ENCODE peak calls at places on chromosomes 2 and 18, in six cellular contexts. D, F, V, O, B and P are unnamed samples.

GRCh38 chr18:63320041-63320689 is 596 bp upstream of the BCL2 start:
- DNase-seq in D (peak), F (peak), V (peak), O (peak), B (no peak), P (peak)

GRCh38 chr2:173606619-173607305 is 252.1 kb downstream of the CDCA7 start:
- DNase-seq in D (no peak), F (no peak), V (no peak), O (no peak), B (no peak), P (no peak)

GRCh38 chr2:232330068-232330999 is 48.2 kb upstream of the ALPP start:
- DNase-seq in D (no peak), F (no peak), V (no peak), O (no peak), B (peak), P (no peak)

GRCh38 chr2:235518317-235519090 is 24.7 kb downstream of the AGAP1 start:
- DNase-seq in D (no peak), F (no peak), V (no peak), O (no peak), B (no peak), P (no peak)

GRCh38 chr2:52934354-52934898 is 833.2 kb upstream of the CHAC2 start:
- DNase-seq in D (no peak), F (no peak), V (no peak), O (no peak), B (peak), P (no peak)

GRCh38 chr2:36589230-36589630 is 8.7 kb downstream of the FEZ2 start:
- DNase-seq in D (peak), F (no peak), V (no peak), O (no peak), B (no peak), P (no peak)

GRCh38 chr2:26009567-26009963 is 24.3 kb upstream of the RAB10 start:
- DNase-seq in D (no peak), F (no peak), V (no peak), O (no peak), B (no peak), P (no peak)

GRCh38 chr2:105857076-105857740 is 112.5 kb downstream of the NCK2 start:
- DNase-seq in D (no peak), F (no peak), V (no peak), O (no peak), B (no peak), P (no peak)

GRCh38 chr2:218999881-219000568 is 6.8 kb upstream of the CRYBA2 start:
- DNase-seq in D (peak), F (no peak), V (no peak), O (no peak), B (no peak), P (no peak)

GRCh38 chr2:42696987-42697386 is 66.9 kb downstream of the OXER1 start:
- DNase-seq in D (no peak), F (no peak), V (no peak), O (no peak), B (no peak), P (no peak)

GRCh38 chr2:238684362-238685326 is 163.2 kb upstream of the TWIST2 start:
- DNase-seq in D (no peak), F (no peak), V (no peak), O (no peak), B (peak), P (no peak)

GRCh38 chr2:182784777-182785176 is 68.7 kb downstream of the DNAJC10 start:
- DNase-seq in D (peak), F (no peak), V (no peak), O (no peak), B (no peak), P (no peak)

GRCh38 chr2:128628996-128629395 is 310.3 kb upstream of the HS6ST1 start:
- DNase-seq in D (no peak), F (no peak), V (peak), O (no peak), B (no peak), P (no peak)

GRCh38 chr2:101162561-101163330 is 11.6 kb upstream of the TBC1D8 start:
- DNase-seq in D (no peak), F (no peak), V (no peak), O (no peak), B (no peak), P (no peak)

GRCh38 chr2:240247241-240247867 is 106.9 kb upstream of the OTOS start:
- DNase-seq in D (no peak), F (no peak), V (no peak), O (no peak), B (no peak), P (no peak)

GRCh38 chr2:239386872-239387445 is 13.9 kb downstream of the HDAC4 start:
- DNase-seq in D (no peak), F (no peak), V (no peak), O (no peak), B (no peak), P (no peak)

GRCh38 chr2:109377976-109378375 is 235.8 kb downstream of the SEPTIN10 start:
- DNase-seq in D (no peak), F (no peak), V (no peak), O (no peak), B (peak), P (peak)

GRCh38 chr2:88599527-88599926 is 27.7 kb downstream of the EIF2AK3 start:
- DNase-seq in D (no peak), F (no peak), V (no peak), O (no peak), B (no peak), P (no peak)
- H3K4me3 ChIP-seq in D (no peak), F (no peak), V (no peak), O (no peak), B (no peak), P (no peak)

DNA sequence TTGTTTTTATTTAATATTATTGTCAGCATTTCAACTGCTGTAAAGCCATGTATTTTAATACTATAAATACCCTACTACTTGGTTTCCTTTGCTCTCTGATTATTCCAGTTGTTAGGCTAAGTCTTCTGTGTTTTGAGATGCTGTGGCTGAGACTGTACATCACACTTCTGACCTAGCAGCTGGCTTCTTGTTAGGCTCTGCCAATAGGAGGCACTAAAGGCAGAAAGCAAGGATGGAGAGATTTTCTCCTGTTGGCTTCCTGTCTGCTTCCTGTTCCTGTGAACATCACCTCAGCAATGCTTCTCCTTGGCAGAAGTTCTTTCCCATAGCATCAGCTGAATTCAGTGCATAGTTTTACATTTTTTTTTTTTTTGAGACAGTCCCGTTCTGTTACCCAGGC is 68.3 kb upstream of the YPEL5 start:
- DNase-seq in D (no peak), F (no peak), V (no peak), O (no peak), B (no peak), P (no peak)
- TF ChIP-seq CTCF in D (no peak), F (no peak), V (no peak), O (no peak), B (no peak), P (no peak)

GRCh38 chr2:200525882-200526651 is at the start of gene SGO2:
- DNase-seq in D (peak), F (peak), V (peak), O (peak), B (peak), P (peak)

GRCh38 chr2:200525551-200525881 is 491 bp upstream of the SGO2 start:
- DNase-seq in D (no peak), F (no peak), V (no peak), O (no peak), B (no peak), P (no peak)

GRCh38 chr2:200523604-200524003 is 2.4 kb upstream of the SGO2 start:
- DNase-seq in D (no peak), F (no peak), V (no peak), O (no peak), B (no peak), P (no peak)

GRCh38 chr2:200523158-200523557 is 2.8 kb upstream of the SGO2 start:
- DNase-seq in D (no peak), F (no peak), V (no peak), O (no peak), B (no peak), P (no peak)

DNA sequence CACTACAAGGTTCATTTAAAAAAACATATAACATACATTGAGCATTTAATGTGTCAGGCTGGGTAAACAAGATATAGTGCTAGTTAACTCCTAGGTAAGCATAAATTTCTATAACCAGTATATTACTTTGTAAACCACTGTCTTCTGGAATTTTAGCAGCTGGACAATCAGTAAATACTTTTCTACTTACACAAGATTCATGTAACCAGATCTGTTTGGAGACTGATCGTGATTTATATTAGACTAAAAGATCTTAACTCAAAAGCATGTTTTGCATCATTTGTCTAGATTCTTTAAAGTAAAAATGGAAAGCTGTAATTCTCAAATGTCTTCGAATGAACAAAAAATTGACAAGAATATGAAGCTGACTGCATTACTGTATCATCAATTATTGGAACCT is 941 bp upstream of the SGO2 start:
- DNase-seq in D (no peak), F (no peak), V (no peak), O (no peak), B (no peak), P (no peak)
- H3K4me3 ChIP-seq in D (no peak), F (no peak), V (no peak), O (no peak), B (peak), P (no peak)

GRCh38 chr2:84840306-84840705 is 40.6 kb downstream of the TRABD2A start:
- DNase-seq in D (peak), F (no peak), V (no peak), O (no peak), B (no peak), P (no peak)
- TF ChIP-seq CTCF in D (no peak), F (no peak), V (no peak), O (no peak), B (no peak), P (no peak)

GRCh38 chr2:47310801-47311560 is 92.0 kb upstream of the MSH2 start:
- DNase-seq in D (no peak), F (peak), V (peak), O (peak), B (no peak), P (no peak)

GRCh38 chr2:47311764-47312503 is 91.0 kb upstream of the MSH2 start:
- DNase-seq in D (no peak), F (no peak), V (no peak), O (no peak), B (no peak), P (no peak)

GRCh38 chr2:47307066-47307465 is 95.9 kb upstream of the MSH2 start:
- DNase-seq in D (no peak), F (no peak), V (no peak), O (no peak), B (no peak), P (peak)

GRCh38 chr2:47309952-47310800 is 92.8 kb upstream of the MSH2 start:
- DNase-seq in D (no peak), F (peak), V (no peak), O (no peak), B (no peak), P (no peak)

DNA sequence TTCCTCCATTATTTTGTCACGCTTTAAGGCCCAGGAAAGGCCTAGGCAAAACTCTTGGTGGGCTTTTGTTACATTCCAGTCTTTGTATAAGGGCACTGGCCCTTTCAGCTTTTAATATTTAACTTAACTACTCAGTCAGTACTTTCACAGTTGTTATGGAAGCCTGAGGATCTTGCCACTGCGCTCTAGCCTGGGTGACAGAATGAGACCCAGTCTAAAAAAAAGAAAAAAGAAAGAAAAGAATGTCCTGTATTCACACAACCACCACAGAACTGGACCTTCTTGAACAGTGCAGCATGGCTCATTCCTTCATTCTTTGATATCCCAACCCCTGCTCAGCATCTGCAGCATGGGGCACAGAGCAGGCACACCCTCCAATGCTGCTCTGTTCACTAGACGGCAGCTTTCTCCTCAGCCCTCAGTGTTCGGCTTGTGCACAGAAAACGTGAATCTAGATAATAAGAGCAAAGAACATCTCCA is 93.4 kb upstream of the MSH2 start:
- DNase-seq in D (no peak), F (no peak), V (no peak), O (no peak), B (no peak), P (no peak)
- H3K4me3 ChIP-seq in D (no peak), F (no peak), V (no peak), O (peak), B (no peak), P (no peak)

DNA sequence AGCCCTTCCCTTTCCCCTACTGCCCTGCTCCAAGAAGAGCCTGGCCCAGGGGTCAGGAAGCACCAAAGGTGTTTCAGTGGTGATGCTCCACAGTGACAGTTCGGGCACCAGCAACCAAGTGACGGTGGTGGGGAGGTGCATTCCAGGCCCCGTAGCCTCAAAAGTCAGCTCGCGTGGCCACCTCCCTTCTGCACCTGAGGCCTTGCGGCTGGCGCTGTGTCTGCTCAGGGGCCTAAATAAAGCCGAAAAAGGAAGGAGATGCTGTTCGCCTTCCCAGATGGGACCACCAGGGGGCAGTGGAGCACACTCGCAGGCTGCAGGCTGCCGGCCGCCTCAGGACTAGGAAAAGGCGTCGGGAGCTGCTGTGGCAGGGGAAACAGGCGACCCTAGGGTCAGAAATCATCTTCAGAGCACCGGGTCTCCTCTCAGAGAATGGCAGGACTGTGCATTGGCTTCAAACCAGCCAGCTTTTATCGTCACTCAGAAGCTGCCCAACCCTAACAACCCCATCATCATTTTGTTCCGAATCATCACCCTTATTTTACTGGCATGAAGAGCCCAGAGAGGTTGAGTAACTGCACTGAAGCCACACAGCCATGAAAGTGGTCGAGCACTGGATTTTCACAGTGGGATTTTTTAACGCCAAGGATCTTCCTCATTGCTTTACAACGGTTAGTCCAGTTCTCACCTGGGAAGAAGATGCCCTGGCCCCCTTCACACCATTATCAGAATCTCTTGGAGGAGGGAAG is 213.0 kb upstream of the CELF4 start:
- DNase-seq in D (peak), F (peak), V (peak), O (no peak), B (no peak), P (peak)
- TF ChIP-seq CTCF in D (peak), F (peak), V (peak), O (peak), B (peak), P (no peak)

GRCh38 chr18:59268722-59269562 is 4.3 kb downstream of the RAX start:
- DNase-seq in D (peak), F (no peak), V (no peak), O (no peak), B (no peak), P (no peak)
- H3K4me3 ChIP-seq in D (peak), F (no peak), V (no peak), O (no peak), B (no peak), P (no peak)

DNA sequence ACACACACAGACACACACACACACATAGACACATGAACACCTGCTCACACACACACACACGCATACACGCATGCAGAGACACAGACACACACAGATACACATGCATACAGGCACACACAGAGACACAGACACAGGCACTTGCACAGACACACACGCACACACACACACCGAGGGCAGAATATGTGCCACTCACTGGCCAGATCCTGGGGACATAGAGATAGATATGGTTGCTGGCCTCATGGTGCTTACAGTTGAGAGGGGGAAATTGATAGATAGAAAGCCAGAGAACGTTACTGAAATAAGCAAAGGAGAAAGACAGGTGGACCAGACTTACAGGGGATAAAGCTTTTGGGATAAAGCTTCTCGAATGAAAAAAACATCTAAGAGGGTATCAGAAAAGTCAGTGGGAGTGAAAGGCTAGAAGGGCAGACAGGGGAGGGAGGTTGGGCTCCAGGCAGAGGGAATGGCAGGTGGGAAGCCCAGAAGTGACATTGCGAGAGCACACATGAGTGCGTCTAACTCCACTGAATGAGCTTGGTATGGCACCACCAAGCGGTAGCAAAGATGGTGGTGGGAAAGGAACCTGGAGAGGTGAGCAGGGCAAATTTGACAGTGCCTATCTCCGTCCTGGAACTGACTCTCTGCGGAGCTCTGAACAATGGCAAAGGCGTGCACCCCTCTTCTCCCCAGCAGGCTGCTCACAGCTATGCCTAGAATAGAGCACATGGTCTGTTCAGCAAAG is 390.1 kb upstream of the TRIB2 start:
- DNase-seq in D (peak), F (no peak), V (no peak), O (no peak), B (no peak), P (no peak)
- TF ChIP-seq CTCF in D (no peak), F (no peak), V (peak), O (no peak), B (no peak), P (no peak)

GRCh38 chr18:54604211-54604610 is 13.2 kb downstream of the DYNAP start:
- DNase-seq in D (no peak), F (no peak), V (no peak), O (no peak), B (no peak), P (no peak)

GRCh38 chr18:54607213-54607934 is 16.3 kb downstream of the DYNAP start:
- DNase-seq in D (peak), F (no peak), V (no peak), O (no peak), B (no peak), P (no peak)

GRCh38 chr18:54606835-54607212 is 15.8 kb downstream of the DYNAP start:
- DNase-seq in D (peak), F (no peak), V (no peak), O (no peak), B (no peak), P (no peak)

GRCh38 chr18:54611819-54612218 is 20.8 kb downstream of the DYNAP start:
- DNase-seq in D (no peak), F (no peak), V (no peak), O (no peak), B (no peak), P (no peak)

DNA sequence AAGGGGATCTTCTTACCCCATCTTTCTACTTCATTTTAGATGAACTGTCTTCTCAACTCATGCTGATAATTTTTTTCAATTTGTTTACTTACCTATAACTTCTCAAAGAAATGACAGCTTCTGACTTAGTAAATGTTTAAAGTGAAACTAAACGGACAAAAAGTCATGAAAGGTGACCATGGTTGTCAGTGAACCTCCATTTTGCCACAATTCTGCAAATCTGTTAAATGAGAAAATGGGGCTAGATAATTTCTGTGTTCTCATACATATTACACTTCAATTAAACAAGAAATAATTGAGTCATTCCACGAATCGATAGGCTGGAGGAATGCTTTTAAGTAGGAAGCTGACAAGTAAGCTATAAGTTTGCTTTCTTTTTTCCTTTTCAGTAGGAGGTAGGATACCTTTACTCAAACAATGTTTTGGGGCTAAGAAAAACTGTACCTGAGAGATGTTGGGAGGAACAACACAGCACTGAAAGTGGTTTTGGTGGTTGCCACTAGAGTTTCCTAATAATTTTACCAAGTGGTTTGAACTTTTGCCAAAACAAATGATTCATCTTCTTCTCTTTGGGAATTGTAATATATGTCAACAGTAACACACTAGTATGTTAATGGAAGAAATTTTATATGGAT is 17.1 kb downstream of the DYNAP start:
- DNase-seq in D (no peak), F (no peak), V (no peak), O (no peak), B (no peak), P (no peak)
- H3K4me3 ChIP-seq in D (no peak), F (no peak), V (no peak), O (no peak), B (peak), P (no peak)

GRCh38 chr18:37430346-37431076 is 135.1 kb downstream of the CELF4 start:
- DNase-seq in D (no peak), F (no peak), V (no peak), O (no peak), B (no peak), P (no peak)
- TF ChIP-seq CTCF in D (no peak), F (no peak), V (no peak), O (no peak), B (no peak), P (no peak)